ENCODE peak calls at places on chromosomes 16 and 17, in six cellular contexts. O is skeletal muscle cell, K is A172, E is NCI-H1105, I is adrenal gland, P is endodermal cell. F is an unnamed sample.

GRCh38 chr17:40598928-40599627 is 33.8 kb upstream of the CCR7 start:
- DNase-seq in I (no peak), E (no peak), P (peak), O (peak), K (no peak), F (no peak)

GRCh38 chr16:11224096-11224893 is 31.7 kb downstream of the SOCS1 start:
- DNase-seq in K (no peak), I (peak), P (peak), E (no peak), O (no peak), F (no peak)

GRCh38 chr17:44283374-44284023 is 15.6 kb upstream of the SLC4A1 start:
- DNase-seq in K (no peak), E (no peak), P (no peak), I (no peak), O (no peak), F (no peak)

GRCh38 chr17:28469376-28469775 is 4.1 kb upstream of the SLC13A2 start:
- DNase-seq in I (no peak), O (no peak), E (no peak), P (no peak), K (no peak), F (no peak)

GRCh38 chr16:31452631-31453106 is 6.6 kb upstream of the ARMC5 start:
- DNase-seq in I (peak), P (peak), E (no peak), K (peak), O (peak), F (peak)

GRCh38 chr17:2025622-2026309 is 632 bp upstream of the RTN4RL1 start:
- DNase-seq in E (peak), P (peak), O (no peak), I (peak), K (peak), F (no peak)

GRCh38 chr17:45739786-45740185 is 44.3 kb upstream of the CRHR1 start:
- DNase-seq in O (no peak), E (no peak), K (no peak), P (peak), I (no peak), F (no peak)

GRCh38 chr16:53502331-53503269 is at the start of gene AKTIP:
- DNase-seq in O (no peak), I (no peak), E (peak), P (peak), K (peak), F (no peak)